ENCODE peak calls at places on chromosomes 13 and 19, in four cellular contexts. D is bronchial epithelial cell, N is left ventricle myocardium inferior, U is Panc1. S is an unnamed sample.

GRCh38 chr19:887072-887471 is 5.9 kb downstream of the MED16 start:
- DNase-seq in N (no peak), U (no peak), D (no peak), S (no peak)

GRCh38 chr19:6527893-6528543 is 2.8 kb upstream of the TNFSF9 start:
- DNase-seq in N (no peak), D (no peak), U (no peak), S (peak)

GRCh38 chr19:41971363-41971762 is 12.2 kb upstream of the RABAC1 start:
- DNase-seq in N (no peak), D (no peak), U (no peak), S (no peak)

GRCh38 chr13:50326746-50327145 is 311.5 kb downstream of the KCNRG start:
- DNase-seq in N (no peak), U (no peak), D (peak), S (no peak)

GRCh38 chr13:95267662-95268369 is 33.4 kb downstream of the ABCC4 start:
- DNase-seq in N (no peak), U (no peak), D (peak), S (no peak)

GRCh38 chr19:57135797-57136196 is 9.2 kb downstream of the ZIM3 start:
- DNase-seq in D (no peak), U (no peak), N (no peak), S (no peak)

GRCh38 chr13:109383683-109384082 is 402.7 kb downstream of the IRS2 start:
- DNase-seq in U (no peak), D (peak), N (no peak), S (no peak)

GRCh38 chr13:84917252-84917878 is 881.9 kb downstream of the SLITRK6 start:
- DNase-seq in U (no peak), N (no peak), D (peak), S (peak)

GRCh38 chr13:35814573-35814972 is 316.6 kb downstream of the DCLK1 start:
- DNase-seq in D (no peak), N (no peak), U (no peak), S (no peak)

GRCh38 chr13:42751693-42752092 is 29.7 kb upstream of the FAM216B start:
- DNase-seq in U (no peak), D (no peak), N (no peak), S (peak)

GRCh38 chr19:39038098-39038497 is 5.7 kb upstream of the FBXO27 start:
- DNase-seq in U (no peak), N (no peak), D (peak), S (peak)

GRCh38 chr13:44903596-44903995 is 85.7 kb downstream of the NUFIP1 start:
- DNase-seq in N (peak), U (no peak), D (no peak), S (no peak)

GRCh38 chr19:4556574-4557185 is 2.8 kb downstream of the SEMA6B start:
- DNase-seq in N (no peak), D (no peak), U (no peak), S (peak)

GRCh38 chr19:1102407-1103106 is 1.2 kb upstream of the GPX4 start:
- DNase-seq in D (peak), N (no peak), U (peak), S (no peak)

GRCh38 chr13:113774177-113775107 is 15.4 kb downstream of the TMEM255B start:
- DNase-seq in U (peak), N (no peak), D (peak), S (no peak)

GRCh38 chr19:41166888-41167804 is 25.9 kb upstream of the CYP2S1 start:
- DNase-seq in N (no peak), U (no peak), D (no peak), S (no peak)

GRCh38 chr13:35225582-35225981 is 250.9 kb downstream of the MAB21L1 start:
- DNase-seq in N (no peak), U (no peak), D (no peak), S (no peak)

GRCh38 chr19:45809643-45810159 is 5.4 kb downstream of the RSPH6A start:
- DNase-seq in N (no peak), D (peak), U (no peak), S (no peak)

GRCh38 chr13:26707122-26708006 is 53.2 kb downstream of the GPR12 start:
- DNase-seq in N (no peak), U (no peak), D (peak), S (peak)

DNA sequence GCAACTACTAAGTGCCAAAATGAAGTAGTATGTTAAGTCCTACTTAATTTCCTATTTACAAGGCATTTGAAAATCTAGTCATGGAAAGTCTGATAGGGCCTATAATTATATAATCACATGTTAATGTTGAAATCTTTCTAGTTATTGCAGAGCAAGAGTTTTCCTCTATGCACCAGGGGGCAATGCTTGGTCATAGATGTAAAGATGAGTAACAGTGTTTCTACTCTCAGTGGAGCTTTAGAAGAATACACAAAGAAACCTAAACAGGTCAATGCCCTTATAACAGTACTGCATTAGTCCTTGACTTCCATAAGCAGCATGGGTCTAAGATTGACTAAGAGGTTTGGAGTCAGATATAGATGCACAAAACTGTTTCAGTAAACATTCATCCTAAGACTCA is 218.7 kb downstream of the KCTD12 start:
- DNase-seq in N (no peak), D (peak), U (no peak), S (no peak)
- TF ChIP-seq CTCF in N (peak), D (no peak), U (no peak), S (peak)

GRCh38 chr13:21987793-21988192 is 316.9 kb downstream of the FGF9 start:
- DNase-seq in N (no peak), D (no peak), U (no peak), S (no peak)
- TF ChIP-seq CTCF in N (no peak), D (no peak), U (no peak), S (no peak)

DNA sequence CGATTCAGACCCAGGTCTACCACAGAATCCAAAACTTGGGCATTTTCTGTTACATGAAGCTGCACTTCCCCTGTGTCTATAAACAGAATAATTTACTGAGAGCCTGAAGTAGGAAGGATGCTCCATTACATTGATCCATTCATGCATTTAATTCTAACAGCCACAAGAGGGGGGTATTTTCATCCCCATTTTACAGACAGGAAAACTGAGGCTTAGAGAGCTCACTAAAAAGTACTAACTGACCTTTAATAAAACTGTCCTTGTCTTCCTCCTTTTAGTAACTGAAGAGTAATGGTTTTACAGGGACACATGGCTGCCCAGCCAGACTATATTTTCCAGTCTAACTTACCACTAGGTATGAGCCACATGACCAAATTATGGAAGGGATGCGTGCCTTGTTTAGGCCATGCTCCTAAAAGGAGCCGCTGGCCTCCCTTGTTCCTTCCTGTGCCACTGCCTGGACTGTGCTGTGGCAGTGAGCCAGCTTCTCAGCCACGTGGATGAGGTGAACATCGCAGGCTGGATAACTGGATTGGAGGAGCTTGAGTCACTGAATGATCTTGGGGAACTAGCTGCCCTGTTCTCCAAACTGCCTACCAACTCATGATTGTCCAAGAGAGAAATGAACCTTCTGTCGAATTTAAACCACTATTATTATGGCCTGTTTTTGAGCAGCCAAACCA is 108.3 kb downstream of the DOCK9 start:
- DNase-seq in D (peak), N (peak), U (no peak), S (no peak)
- TF ChIP-seq CTCF in D (peak), N (peak), U (peak), S (peak)

GRCh38 chr19:52901842-52902241 is 4.4 kb upstream of the ZNF320 start:
- DNase-seq in D (no peak), U (no peak), N (no peak), S (no peak)

GRCh38 chr19:52896431-52897148 is 845 bp downstream of the ZNF320 start:
- DNase-seq in U (no peak), D (peak), N (no peak), S (peak)

GRCh38 chr19:52898101-52898500 is 666 bp upstream of the ZNF320 start:
- DNase-seq in N (no peak), D (no peak), U (no peak), S (no peak)

GRCh38 chr19:52897149-52897935 is at the start of gene ZNF320:
- DNase-seq in N (peak), U (peak), D (peak), S (peak)
- TF ChIP-seq CTCF in N (no peak), U (no peak), D (no peak), S (peak)

S was measured in GM13977.